ENCODE peak calls at places on chromosomes 3 and 15, in five cellular contexts. L is psoas muscle; N is heart left ventricle; C is CD4-positive, CD25-positive, alpha-beta regulatory T cell; J is colonic mucosa. Y is an unnamed sample. For H3K36me3, the result is how much of the 10 kb centered on the place peaks cover.

GRCh38 chr15:57215371-57215770 is 160.9 kb upstream of the CGNL1 start:
- DNase-seq in L (no peak), N (no peak), C (no peak), J (no peak), Y (no peak)

GRCh38 chr15:35450492-35450891 is 95.5 kb downstream of the DPH6 start:
- DNase-seq in L (no peak), N (no peak), C (no peak), J (no peak), Y (no peak)

GRCh38 chr15:34837246-34838016 is 42.1 kb upstream of the ACTC1 start:
- DNase-seq in L (no peak), N (no peak), C (no peak), J (no peak), Y (no peak)

GRCh38 chr15:73394782-73395181 is 26.0 kb upstream of the HCN4 start:
- DNase-seq in L (no peak), N (peak), C (no peak), J (no peak), Y (no peak)

GRCh38 chr15:82709081-82709420 is 624 bp downstream of the AP3B2 start:
- DNase-seq in L (no peak), N (no peak), C (no peak), J (no peak), Y (no peak)

GRCh38 chr15:28935316-28935715 is 49.5 kb downstream of the APBA2 start:
- DNase-seq in L (no peak), N (no peak), C (no peak), J (no peak), Y (no peak)

GRCh38 chr15:66886241-66886675 is 179.1 kb upstream of the SMAD3 start:
- DNase-seq in L (no peak), N (no peak), C (no peak), J (peak), Y (no peak)

GRCh38 chr3:18425641-18426403 is 683 bp upstream of the SATB1 start:
- DNase-seq in L (peak), N (peak), C (peak), J (peak), Y (peak)

GRCh38 chr15:56719774-56720555 is 13.3 kb downstream of the ZNF280D start:
- DNase-seq in L (no peak), N (no peak), C (no peak), J (no peak), Y (no peak)

GRCh38 chr15:33132722-33133345 is 61.7 kb downstream of the FMN1 start:
- DNase-seq in L (no peak), N (no peak), C (no peak), J (peak), Y (no peak)

GRCh38 chr15:88744548-88745020 is 58.7 kb upstream of the ACAN start:
- DNase-seq in L (no peak), N (no peak), C (no peak), J (no peak), Y (no peak)

GRCh38 chr15:57554063-57554820 is 37.5 kb upstream of the MYZAP start:
- DNase-seq in L (no peak), N (no peak), C (no peak), J (no peak), Y (no peak)

GRCh38 chr15:97248376-97248775 is 712.1 kb upstream of the ARRDC4 start:
- DNase-seq in L (no peak), N (no peak), C (no peak), J (no peak), Y (no peak)

GRCh38 chr3:60399295-60399694 is 852.0 kb downstream of the FHIT start:
- DNase-seq in L (no peak), N (no peak), C (no peak), J (no peak), Y (no peak)

GRCh38 chr15:90529369-90530249 is at the start of gene CRTC3:
- DNase-seq in L (peak), N (peak), C (peak), J (peak), Y (peak)

DNA sequence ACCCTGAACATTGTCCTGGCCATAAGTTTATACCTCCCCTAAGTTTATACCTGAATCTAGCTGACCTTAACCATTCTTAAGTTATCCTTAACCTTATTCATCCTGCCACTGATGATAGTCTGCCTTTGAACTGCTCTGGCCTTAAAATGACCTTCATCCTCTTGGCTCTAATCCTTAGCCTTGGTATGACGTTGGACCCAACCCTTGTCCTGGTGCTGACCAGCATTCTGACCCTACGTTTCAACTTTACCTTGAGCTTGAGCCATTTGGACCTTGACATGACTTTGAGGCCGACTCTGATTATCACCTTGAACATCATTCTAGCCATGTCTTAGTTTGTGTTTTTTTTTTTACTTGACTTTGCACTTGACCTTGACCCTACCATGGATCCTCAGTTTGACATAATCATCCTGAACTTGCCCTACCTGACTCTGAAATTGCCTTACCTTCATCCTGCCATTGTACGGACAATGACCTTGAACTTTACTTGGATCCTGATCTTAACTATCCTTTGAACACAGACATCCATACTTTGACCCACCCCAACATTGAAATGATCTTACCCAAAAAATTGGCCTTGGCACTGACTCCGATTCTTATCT is 61.1 kb upstream of the ACAD9 start:
- DNase-seq in L (no peak), N (no peak), C (no peak), J (no peak), Y (no peak)
- H3K36me3 ChIP-seq in L (under half), N (under half), C (under half), J (under half), Y (under half)

GRCh38 chr3:101859882-101860281 is 10.6 kb downstream of the NFKBIZ start:
- DNase-seq in L (no peak), N (no peak), C (no peak), J (no peak), Y (no peak)

GRCh38 chr3:101861212-101861977 is 12.1 kb downstream of the NFKBIZ start:
- DNase-seq in L (no peak), N (no peak), C (no peak), J (no peak), Y (no peak)

GRCh38 chr3:101862453-101863165 is 13.3 kb downstream of the NFKBIZ start:
- DNase-seq in L (no peak), N (no peak), C (no peak), J (no peak), Y (no peak)

GRCh38 chr3:101858464-101858863 is 9.2 kb downstream of the NFKBIZ start:
- DNase-seq in L (no peak), N (no peak), C (no peak), J (no peak), Y (no peak)

GRCh38 chr3:101861978-101862421 is 12.7 kb downstream of the NFKBIZ start:
- DNase-seq in L (no peak), N (no peak), C (no peak), J (no peak), Y (no peak)
- H3K36me3 ChIP-seq in L (half or more), N (under half), C (half or more), J (under half), Y (under half)

DNA sequence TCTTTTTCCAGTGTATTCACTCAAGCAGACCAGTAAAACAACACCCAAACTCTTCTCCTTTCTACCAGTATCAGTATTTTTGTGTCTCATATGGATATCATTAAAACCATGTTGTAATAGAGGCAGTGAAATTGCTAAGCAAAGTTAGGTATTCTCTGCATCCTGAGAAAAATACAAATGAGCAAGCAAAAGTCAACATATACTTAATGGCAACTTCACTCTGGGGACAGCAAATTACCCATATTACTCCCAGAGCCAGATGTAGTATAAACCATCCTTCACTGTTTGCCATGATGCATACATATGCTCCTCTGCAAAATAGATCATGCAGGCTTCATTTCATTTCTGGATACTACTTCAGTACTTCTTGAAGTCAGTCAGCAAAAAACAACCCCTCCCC is 22.1 kb downstream of the UBA5 start:
- DNase-seq in L (no peak), N (no peak), C (no peak), J (no peak), Y (no peak)
- H3K36me3 ChIP-seq in L (half or more), N (under half), C (half or more), J (under half), Y (under half)

GRCh38 chr3:71031914-71032521 is 551.5 kb downstream of the FOXP1 start:
- DNase-seq in L (peak), N (peak), C (no peak), J (no peak), Y (no peak)

GRCh38 chr3:71035314-71035713 is 548.2 kb downstream of the FOXP1 start:
- DNase-seq in L (no peak), N (no peak), C (no peak), J (peak), Y (no peak)

GRCh38 chr3:71039332-71039731 is 544.2 kb downstream of the FOXP1 start:
- DNase-seq in L (no peak), N (no peak), C (no peak), J (no peak), Y (no peak)

GRCh38 chr3:71033681-71034220 is 549.8 kb downstream of the FOXP1 start:
- DNase-seq in L (no peak), N (no peak), C (no peak), J (no peak), Y (no peak)

GRCh38 chr3:71035886-71036285 is 547.6 kb downstream of the FOXP1 start:
- DNase-seq in L (no peak), N (no peak), C (no peak), J (no peak), Y (no peak)
- H3K36me3 ChIP-seq in L (under half), N (under half), C (half or more), J (under half), Y (under half)

DNA sequence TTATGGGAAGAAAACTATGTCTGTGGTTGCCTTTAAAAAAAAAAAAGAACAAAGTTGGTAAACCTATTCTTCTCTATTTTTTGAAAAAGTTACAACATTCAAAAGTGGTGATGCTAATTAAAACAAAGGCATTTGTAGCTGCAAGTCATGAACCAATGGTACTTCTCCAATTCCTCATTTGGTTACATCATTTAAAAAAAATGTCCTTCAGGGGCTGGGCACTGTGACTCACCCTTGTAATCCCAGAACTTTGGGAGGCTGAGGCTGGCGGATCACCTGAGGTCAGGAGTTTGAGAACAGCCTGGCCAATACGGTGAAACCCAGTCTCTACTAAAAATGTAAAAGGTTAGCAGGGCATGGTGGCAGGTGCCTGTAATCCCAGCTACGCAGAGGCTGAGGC is 574.6 kb downstream of the VGLL3 start:
- DNase-seq in L (no peak), N (no peak), C (no peak), J (no peak), Y (no peak)
- H3K36me3 ChIP-seq in L (under half), N (under half), C (under half), J (under half), Y (under half)

GRCh38 chr3:185382154-185382553 is 19.2 kb downstream of the MAP3K13 start:
- DNase-seq in L (no peak), N (no peak), C (no peak), J (no peak), Y (no peak)
- H3K36me3 ChIP-seq in L (under half), N (under half), C (under half), J (under half), Y (under half)